ENCODE peak calls at places on chromosomes 1 and 21, in ten cellular contexts. J is GM12878, V is suprapubic skin, A is heart left ventricle, C is GM12891, G is A549, M is uterus, Q is transverse colon, L is lower leg skin, X is GM12892. B is an unnamed sample.

GRCh38 chr1:154765970-154766369 is 104.1 kb downstream of the KCNN3 start:
- DNase-seq in J (no peak), V (peak; percentile 48), A (no peak), C (no peak), G (peak; percentile 63), M (peak; percentile 20), Q (no peak), L (peak; percentile 43), X (no peak), B (peak; percentile 23)

GRCh38 chr1:24910751-24911650 is 19.1 kb downstream of the RUNX3 start:
- DNase-seq in J (no peak), V (peak; percentile 70), A (no peak), C (no peak), G (peak; percentile 39), M (no peak), Q (peak; percentile 65), L (no peak), X (no peak), B (no peak)

GRCh38 chr1:151989131-151989868 is 4.4 kb downstream of the S100A10 start:
- DNase-seq in J (no peak), V (peak; percentile 92), A (peak; percentile 88), C (no peak), G (peak; percentile 84), M (peak; percentile 45), Q (peak; percentile 76), L (peak; percentile 96), X (no peak), B (peak; percentile 85)

GRCh38 chr1:89702520-89703045 is 69.7 kb downstream of the LRRC8C start:
- DNase-seq in J (no peak), V (no peak), A (no peak), C (no peak), G (no peak), M (no peak), Q (no peak), L (no peak), X (no peak), B (no peak)

GRCh38 chr1:23369335-23370013 is at the start of gene ZNF436:
- DNase-seq in J (no peak), V (peak; percentile 91), A (peak; percentile 94), C (no peak), G (peak; percentile 25), M (peak; percentile 79), Q (peak; percentile 78), L (peak; percentile 95), X (no peak), B (peak; percentile 79)

GRCh38 chr1:109252893-109253802 is 3.8 kb downstream of the CELSR2 start:
- DNase-seq in J (no peak), V (no peak), A (no peak), C (peak; percentile 18), G (no peak), M (no peak), Q (peak; percentile 40), L (no peak), X (peak; percentile 33), B (peak; percentile 15)

GRCh38 chr1:233394860-233395717 is 67.6 kb downstream of the MAP3K21 start:
- DNase-seq in J (no peak), V (no peak), A (no peak), C (peak; percentile 5), G (peak; percentile 70), M (no peak), Q (no peak), L (no peak), X (no peak), B (peak; percentile 53)

GRCh38 chr1:230335861-230336549 is 90.1 kb downstream of the PGBD5 start:
- DNase-seq in J (no peak), V (no peak), A (no peak), C (no peak), G (no peak), M (no peak), Q (no peak), L (no peak), X (no peak), B (no peak)

GRCh38 chr21:29376556-29376955 is 77.8 kb downstream of the BACH1 start:
- DNase-seq in J (no peak), V (no peak), A (peak; percentile 39), C (peak; percentile 22), G (peak; percentile 42), M (peak; percentile 16), Q (peak; percentile 42), L (no peak), X (peak; percentile 13), B (peak; percentile 77)

GRCh38 chr1:11938722-11939526 is 4.4 kb downstream of the PLOD1 start:
- DNase-seq in J (no peak), V (no peak), A (peak; percentile 92), C (no peak), G (no peak), M (peak; percentile 55), Q (no peak), L (no peak), X (no peak), B (no peak)

DNA sequence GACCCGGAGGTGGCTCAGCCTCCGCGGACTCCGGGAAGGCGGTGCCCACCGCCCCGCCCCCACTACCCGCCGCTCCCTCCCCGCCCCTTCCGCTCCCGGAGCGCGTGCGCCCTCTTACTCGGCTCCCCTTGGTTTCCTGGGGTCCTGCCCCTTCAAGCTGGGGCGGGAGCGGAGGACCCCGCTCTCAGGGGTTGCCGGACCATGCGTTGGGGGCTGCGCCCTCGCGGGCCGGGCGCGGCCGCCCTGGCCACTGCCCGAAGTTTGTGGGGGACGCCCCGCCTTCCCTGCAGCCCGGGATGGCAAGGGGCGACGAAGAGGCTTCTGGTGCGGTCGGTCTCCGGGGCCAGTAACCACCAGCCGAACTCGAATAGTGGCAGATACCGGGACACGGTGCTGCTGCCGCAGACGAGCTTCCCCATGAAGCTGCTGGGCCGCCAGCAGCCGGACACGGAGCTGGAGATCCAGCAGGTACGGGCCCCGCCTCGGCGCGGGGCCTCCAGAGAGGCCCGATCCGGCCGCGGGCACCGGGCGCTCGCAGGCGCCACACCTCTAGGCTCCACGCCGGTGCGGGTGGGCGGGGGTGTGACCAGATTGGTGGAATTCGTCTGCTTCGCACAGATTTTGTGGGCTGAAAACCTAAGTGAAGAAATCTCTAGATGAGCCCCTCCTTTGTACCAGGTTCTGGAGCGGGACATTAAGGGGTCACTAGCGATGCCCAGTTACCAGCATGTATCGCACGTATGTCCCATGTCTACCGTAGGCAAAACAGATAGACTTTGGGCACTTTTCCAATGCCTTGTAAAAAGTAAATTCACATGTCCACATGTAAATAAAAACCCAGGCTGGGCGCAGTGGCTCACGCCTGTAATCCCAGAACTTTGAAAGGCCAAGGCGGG is at the start of gene IARS2:
- DNase-seq in J (peak; percentile 42), V (peak; percentile 91), A (peak; percentile 91), C (peak; percentile 82), G (peak; percentile 87), M (peak; percentile 88), Q (peak; percentile 93), L (peak; percentile 97), X (peak; percentile 84), B (peak; percentile 86)
- TF ChIP-seq POLR2A in J (peak; percentile 80), V (no peak), A (no peak), C (no peak), G (peak; percentile 86), M (peak; percentile 45), Q (peak; percentile 62), L (no peak), X (peak; percentile 63), B (peak; percentile 47)

GRCh38 chr1:1161078-1161682 is 12.5 kb upstream of the TTLL10 start:
- DNase-seq in J (no peak), V (no peak), A (no peak), C (no peak), G (no peak), M (no peak), Q (no peak), L (no peak), X (no peak), B (no peak)

GRCh38 chr1:1161683-1162079 is 12.0 kb upstream of the TTLL10 start:
- DNase-seq in J (no peak), V (no peak), A (no peak), C (no peak), G (no peak), M (no peak), Q (no peak), L (no peak), X (no peak), B (no peak)

GRCh38 chr1:1163538-1164070 is 10.1 kb upstream of the TTLL10 start:
- DNase-seq in J (no peak), V (no peak), A (no peak), C (no peak), G (no peak), M (no peak), Q (no peak), L (no peak), X (no peak), B (no peak)

GRCh38 chr1:1164361-1164700 is 9.3 kb upstream of the TTLL10 start:
- DNase-seq in J (no peak), V (no peak), A (no peak), C (no peak), G (no peak), M (no peak), Q (no peak), L (no peak), X (no peak), B (no peak)

GRCh38 chr1:1162597-1163537 is 10.8 kb upstream of the TTLL10 start:
- DNase-seq in J (no peak), V (no peak), A (no peak), C (no peak), G (no peak), M (no peak), Q (peak; percentile 92), L (no peak), X (no peak), B (no peak)
- TF ChIP-seq POLR2A in J (no peak), V (no peak), A (no peak), C (no peak), G (no peak), M (peak; percentile 59), Q (peak; percentile 99), L (no peak), X (no peak), B (no peak)

GRCh38 chr1:43545686-43546387 is 15.2 kb downstream of the PTPRF start:
- DNase-seq in J (no peak), V (peak; percentile 81), A (no peak), C (no peak), G (peak; percentile 80), M (peak; percentile 55), Q (peak; percentile 96), L (no peak), X (no peak), B (peak; percentile 16)
- TF ChIP-seq POLR2A in J (no peak), V (no peak), A (no peak), C (no peak), G (no peak), M (no peak), Q (peak; percentile 45), L (no peak), X (no peak), B (no peak)

DNA sequence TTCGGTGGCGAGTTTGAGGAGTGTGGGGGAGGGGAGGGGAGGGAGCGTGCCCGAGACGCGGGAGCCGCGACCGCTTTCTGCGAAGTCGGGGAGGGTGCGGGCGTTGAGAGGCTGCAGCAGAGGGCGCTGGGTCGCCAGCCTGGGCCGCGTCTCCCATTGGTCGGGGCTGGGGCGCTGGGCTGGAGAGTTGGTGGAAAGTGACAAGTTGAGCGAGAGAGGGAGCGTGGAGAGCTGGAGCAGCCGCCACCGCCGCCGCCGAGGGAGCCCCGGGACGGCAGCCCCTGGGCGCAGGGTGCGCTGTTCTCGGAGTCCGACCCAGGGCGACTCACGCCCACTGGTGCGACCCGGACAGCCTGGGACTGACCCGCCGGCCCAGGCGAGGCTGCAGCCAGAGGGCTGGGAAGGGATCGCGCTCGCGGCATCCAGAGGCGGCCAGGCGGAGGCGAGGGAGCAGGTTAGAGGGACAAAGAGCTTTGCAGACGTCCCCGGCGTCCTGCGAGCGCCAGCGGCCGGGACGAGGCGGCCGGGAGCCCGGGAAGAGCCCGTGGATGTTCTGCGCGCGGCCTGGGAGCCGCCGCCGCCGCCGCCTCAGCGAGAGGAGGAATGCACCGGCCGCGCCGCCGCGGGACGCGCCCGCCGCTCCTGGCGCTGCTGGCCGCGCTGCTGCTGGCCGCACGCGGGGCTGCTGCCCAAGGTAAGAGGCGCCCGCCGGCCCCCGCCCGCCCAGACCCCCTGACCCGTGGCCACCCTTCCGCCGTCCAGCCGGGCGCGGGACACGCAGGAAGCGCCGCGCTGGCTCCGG is at the start of gene ROR1:
- DNase-seq in J (no peak), V (peak; percentile 93), A (peak; percentile 93), C (peak; percentile 76), G (peak; percentile 89), M (peak; percentile 88), Q (peak; percentile 89), L (peak; percentile 97), X (peak; percentile 20), B (peak; percentile 47)
- TF ChIP-seq POLR2A in J (no peak), V (no peak), A (peak; percentile 75), C (no peak), G (peak; percentile 35), M (peak; percentile 59), Q (peak; percentile 47), L (no peak), X (no peak), B (no peak)

B was measured in erythroblast.